ENCODE peak calls at places on chromosomes 6 and 20, in nine cellular contexts. M is tibial artery, U is A549, N is lower leg skin, X is IMR-90, J is cardiac muscle cell, R is esophagus squamous epithelium, S is left ventricle myocardium inferior, E is dorsolateral prefrontal cortex. D is an unnamed sample.

GRCh38 chr20:41956316-41957050 is 338.3 kb upstream of the CHD6 start:
- DNase-seq in N (no peak), X (no peak), M (no peak), R (no peak), E (no peak), S (no peak), J (peak), U (peak), D (peak)

GRCh38 chr20:10502098-10502526 is 67.0 kb downstream of the SLX4IP start:
- DNase-seq in N (no peak), R (no peak), M (no peak), J (no peak), X (no peak), E (no peak), U (no peak), S (no peak), D (no peak)

GRCh38 chr6:54805077-54805476 is 41.5 kb upstream of the FAM83B start:
- DNase-seq in R (no peak), E (no peak), M (no peak), J (peak), X (peak), U (peak), N (no peak), S (no peak), D (peak)

GRCh38 chr6:2861071-2861821 is 19.6 kb upstream of the SERPINB1 start:
- DNase-seq in M (no peak), N (no peak), R (no peak), E (no peak), U (no peak), X (no peak), S (no peak), J (no peak), D (no peak)

GRCh38 chr6:142735182-142735581 is 209.8 kb downstream of the HIVEP2 start:
- DNase-seq in E (no peak), S (no peak), N (no peak), J (peak), M (no peak), U (no peak), R (no peak), X (peak), D (peak)

GRCh38 chr6:96116674-96117073 is 100.9 kb downstream of the FUT9 start:
- DNase-seq in U (no peak), N (no peak), E (no peak), R (no peak), M (no peak), S (no peak), J (no peak), X (no peak), D (no peak)

GRCh38 chr6:134951494-134952263 is 1.8 kb upstream of the ALDH8A1 start:
- DNase-seq in N (no peak), M (no peak), S (no peak), E (no peak), X (no peak), R (no peak), U (no peak), J (no peak), D (no peak)

GRCh38 chr20:25295386-25296093 is 47.7 kb downstream of the PYGB start:
- DNase-seq in R (no peak), M (peak), N (no peak), U (no peak), X (no peak), E (no peak), S (peak), J (no peak), D (no peak)

GRCh38 chr6:147160593-147160992 is 43.6 kb upstream of the STXBP5 start:
- DNase-seq in M (no peak), R (no peak), E (no peak), S (no peak), U (no peak), J (no peak), N (no peak), X (no peak), D (no peak)

GRCh38 chr6:157699777-157700636 is 123.0 kb upstream of the SNX9 start:
- DNase-seq in N (no peak), M (no peak), X (no peak), J (no peak), U (no peak), R (no peak), E (no peak), S (no peak), D (no peak)

GRCh38 chr6:72748759-72749158 is 126.9 kb downstream of the KCNQ5 start:
- DNase-seq in E (no peak), N (no peak), R (no peak), J (peak), M (no peak), S (no peak), X (peak), U (peak), D (peak)

GRCh38 chr6:16903470-16903869 is 142.2 kb upstream of the ATXN1 start:
- DNase-seq in S (no peak), N (peak), J (peak), R (no peak), X (peak), U (no peak), M (no peak), E (no peak), D (peak)

GRCh38 chr6:30841644-30842504 is 42.4 kb upstream of the DDR1 start:
- DNase-seq in S (no peak), U (no peak), M (no peak), R (no peak), N (no peak), E (no peak), X (peak), J (peak), D (peak)

GRCh38 chr6:85044336-85044735 is 279.9 kb upstream of the TBX18 start:
- DNase-seq in M (no peak), X (no peak), U (no peak), S (no peak), J (no peak), R (no peak), N (no peak), E (no peak), D (peak)

GRCh38 chr6:166443166-166443565 is 60.4 kb upstream of the MPC1 start:
- DNase-seq in S (no peak), M (no peak), R (no peak), J (no peak), E (no peak), N (no peak), U (no peak), X (no peak), D (no peak)

GRCh38 chr6:158205220-158205944 is 37.2 kb downstream of the GTF2H5 start:
- DNase-seq in U (no peak), E (no peak), N (no peak), M (no peak), J (no peak), R (no peak), X (no peak), S (no peak), D (no peak)

GRCh38 chr6:46921731-46922130 is at the start of gene ADGRF5:
- DNase-seq in J (no peak), R (no peak), X (no peak), M (no peak), U (no peak), S (peak), N (no peak), E (no peak), D (no peak)

GRCh38 chr20:3854462-3854870 is 7.8 kb downstream of the MAVS start:
- DNase-seq in X (no peak), U (peak), E (no peak), J (no peak), R (no peak), M (no peak), S (no peak), N (no peak), D (no peak)

GRCh38 chr6:43719511-43719910 is 31.9 kb upstream of the MRPS18A start:
- DNase-seq in S (no peak), X (no peak), E (no peak), R (no peak), M (peak), U (no peak), N (no peak), J (no peak), D (no peak)

DNA sequence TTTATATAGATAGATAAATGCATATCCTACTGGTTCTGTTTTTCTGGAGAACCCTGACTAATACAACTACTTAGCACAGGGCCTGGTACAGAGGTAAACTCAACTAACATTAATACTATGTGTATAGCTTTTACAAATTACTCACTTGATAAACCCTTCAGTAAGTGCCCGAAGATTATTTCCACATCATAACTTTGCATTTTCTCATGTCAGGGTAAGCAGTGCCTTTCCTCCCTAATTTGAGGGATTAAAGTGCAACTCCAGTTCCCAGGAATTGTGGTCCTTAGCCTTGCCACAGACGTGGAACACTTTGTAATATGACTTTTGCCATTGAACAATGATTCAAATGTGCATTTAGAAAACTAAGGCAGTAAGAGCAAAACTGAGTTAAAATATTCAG is 147.5 kb upstream of the SMLR1 start:
- DNase-seq in J (peak), X (no peak), R (no peak), U (no peak), M (no peak), E (no peak), S (no peak), N (no peak), D (peak)
- H3K4me3 ChIP-seq in J (no peak), X (no peak), R (no peak), U (no peak), M (no peak), E (no peak), S (no peak), N (no peak), D (no peak)

GRCh38 chr6:28871335-28872156 is 52.2 kb downstream of the TRIM27 start:
- DNase-seq in S (no peak), N (no peak), X (no peak), U (no peak), M (no peak), E (no peak), J (no peak), R (no peak), D (no peak)

GRCh38 chr6:28867078-28867414 is 56.7 kb downstream of the TRIM27 start:
- DNase-seq in X (peak), E (no peak), R (no peak), U (no peak), N (no peak), M (no peak), S (no peak), J (peak), D (peak)

GRCh38 chr6:28864321-28864923 is 59.4 kb downstream of the TRIM27 start:
- DNase-seq in J (no peak), N (no peak), R (no peak), U (no peak), M (no peak), E (no peak), S (no peak), X (no peak), D (no peak)

GRCh38 chr6:28866342-28867077 is 57.3 kb downstream of the TRIM27 start:
- DNase-seq in X (peak), M (peak), J (peak), E (peak), N (peak), S (peak), U (peak), R (no peak), D (peak)

GRCh38 chr6:28868873-28869272 is 54.9 kb downstream of the TRIM27 start:
- DNase-seq in J (no peak), S (no peak), N (no peak), M (no peak), X (no peak), E (no peak), R (no peak), U (no peak), D (no peak)
- TF ChIP-seq CTCF in J (no peak), S (no peak), N (no peak), M (no peak), X (no peak), E (no peak), R (no peak), U (no peak), D (no peak)

GRCh38 chr6:21023210-21023609 is 489.0 kb downstream of the CDKAL1 start:
- DNase-seq in R (no peak), S (no peak), M (no peak), E (no peak), U (no peak), N (no peak), X (no peak), J (no peak), D (no peak)

GRCh38 chr6:21024621-21025020 is 490.4 kb downstream of the CDKAL1 start:
- DNase-seq in X (no peak), S (no peak), N (no peak), J (peak), M (no peak), R (no peak), U (no peak), E (no peak), D (peak)

GRCh38 chr6:21026576-21027273 is 492.5 kb downstream of the CDKAL1 start:
- DNase-seq in U (no peak), J (peak), R (no peak), M (no peak), N (no peak), X (peak), E (no peak), S (no peak), D (peak)

GRCh38 chr6:21031182-21031581 is 496.9 kb downstream of the CDKAL1 start:
- DNase-seq in X (no peak), U (no peak), M (no peak), S (no peak), N (no peak), J (no peak), E (no peak), R (no peak), D (no peak)

GRCh38 chr6:21027507-21027906 is 493.2 kb downstream of the CDKAL1 start:
- DNase-seq in N (no peak), X (no peak), M (no peak), J (no peak), S (no peak), E (no peak), R (no peak), U (no peak), D (no peak)
- H3K4me3 ChIP-seq in N (no peak), X (no peak), M (no peak), J (no peak), S (no peak), E (no peak), R (no peak), U (no peak), D (no peak)

GRCh38 chr6:68875403-68875802 is 240.3 kb downstream of the ADGRB3 start:
- DNase-seq in X (no peak), M (no peak), J (no peak), S (no peak), E (no peak), R (no peak), N (no peak), U (no peak), D (no peak)

GRCh38 chr6:68874747-68875146 is 239.7 kb downstream of the ADGRB3 start:
- DNase-seq in M (no peak), J (no peak), R (no peak), X (no peak), E (no peak), S (no peak), N (no peak), U (no peak), D (no peak)

GRCh38 chr6:68873236-68873635 is 238.2 kb downstream of the ADGRB3 start:
- DNase-seq in N (no peak), E (no peak), S (no peak), J (no peak), U (no peak), X (no peak), M (no peak), R (no peak), D (no peak)

GRCh38 chr6:68880050-68880449 is 245.0 kb downstream of the ADGRB3 start:
- DNase-seq in M (no peak), U (no peak), N (no peak), E (no peak), S (no peak), X (no peak), J (no peak), R (no peak), D (no peak)

DNA sequence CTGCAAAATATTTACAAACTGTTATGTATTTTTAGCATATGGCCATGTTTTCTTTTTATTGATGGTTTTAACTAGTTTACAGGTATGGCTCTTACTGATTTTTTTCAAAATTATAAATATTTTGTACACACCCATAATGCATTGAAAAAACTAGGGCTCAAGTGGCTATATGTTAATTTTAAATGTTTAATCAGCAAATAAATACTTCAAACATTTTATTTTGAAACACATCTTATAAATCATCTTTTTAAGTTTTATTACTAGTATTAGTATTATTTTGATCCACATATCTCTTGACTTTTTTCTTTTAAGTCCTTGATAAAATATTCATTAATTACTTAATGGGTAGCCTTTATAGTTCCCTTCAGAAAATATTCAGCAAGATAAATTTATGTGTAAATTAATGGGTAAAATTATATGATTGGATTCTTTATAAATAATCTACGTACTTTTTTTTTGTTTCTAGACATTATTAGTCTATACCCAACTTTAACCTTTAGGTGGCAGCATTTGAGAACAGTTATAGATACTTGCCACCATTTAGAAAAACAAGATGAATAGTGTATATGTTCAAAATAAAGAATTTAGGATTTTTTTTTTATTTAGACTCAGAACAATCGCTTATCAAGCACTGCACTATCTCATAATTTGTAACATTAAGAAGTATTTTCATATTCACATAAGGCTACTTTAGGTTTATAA is 241.9 kb downstream of the ADGRB3 start:
- DNase-seq in J (peak), U (peak), S (no peak), E (no peak), X (peak), R (no peak), N (no peak), M (no peak), D (peak)
- TF ChIP-seq CTCF in J (peak), U (peak), S (peak), E (peak), X (peak), R (no peak), N (no peak), M (no peak), D (peak)

GRCh38 chr20:45293041-45294002 is 13.3 kb upstream of the RBPJL start:
- DNase-seq in N (peak), E (peak), X (peak), J (peak), S (peak), R (no peak), U (peak), M (peak), D (peak)
- H3K4me3 ChIP-seq in N (peak), E (peak), X (peak), J (peak), S (peak), R (peak), U (peak), M (peak), D (peak)